ENCODE peak calls at places on chromosomes 3 and 15, in seven cellular contexts. T is fibroblast of pulmonary artery; M is foreskin fibroblast; O is NCI-H1694 treated with DMSO at 0.1 percent for 48 hours; A is activated CD4-positive, alpha-beta T cell treated with anti-CD3 and anti-CD28 coated beads for 4 hours; L is GM03348; F is stimulated activated CD4-positive, alpha-beta T cell treated with anti-CD3 and anti-CD28 coated beads, Interleukin-2, amount 100 ng/mL, for 48 hours. U is an unnamed sample.
A peak's percentile ranks its signal among the peaks of the same experiment; 100 is the strongest.

GRCh38 chr3:57100046-57100695 is 39.7 kb downstream of the SPATA12 start:
- DNase-seq in T (peak; percentile 86), M (peak; percentile 61), O (peak; percentile 30), A (peak; percentile 61), L (peak; percentile 79), F (peak; percentile 60), U (peak; percentile 38)

GRCh38 chr15:41791970-41792637 is 17.8 kb downstream of the MAPKBP1 start:
- DNase-seq in T (no peak), M (no peak), O (no peak), A (no peak), L (no peak), F (no peak), U (no peak)

GRCh38 chr15:32909431-32909830 is 191.6 kb downstream of the GREM1 start:
- DNase-seq in T (peak; percentile 58), M (peak; percentile 70), O (no peak), A (no peak), L (no peak), F (no peak), U (no peak)

GRCh38 chr15:39431371-39431770 is 149.5 kb upstream of the THBS1 start:
- DNase-seq in T (no peak), M (no peak), O (no peak), A (no peak), L (peak; percentile 22), F (no peak), U (no peak)

GRCh38 chr15:57784081-57784488 is 77.6 kb downstream of the POLR2M start:
- DNase-seq in T (peak; percentile 60), M (peak; percentile 51), O (no peak), A (no peak), L (peak; percentile 85), F (no peak), U (no peak)

GRCh38 chr3:96449341-96449740 is 365.1 kb upstream of the EPHA6 start:
- DNase-seq in T (no peak), M (no peak), O (no peak), A (no peak), L (no peak), F (no peak), U (no peak)

GRCh38 chr3:426056-426455 is 229.5 kb downstream of the CHL1 start:
- DNase-seq in T (no peak), M (no peak), O (no peak), A (no peak), L (no peak), F (no peak), U (no peak)

GRCh38 chr3:61420136-61420759 is 141.1 kb upstream of the PTPRG start:
- DNase-seq in T (no peak), M (no peak), O (no peak), A (no peak), L (no peak), F (no peak), U (no peak)

GRCh38 chr3:11035757-11036505 is 43.4 kb downstream of the SLC6A1 start:
- DNase-seq in T (no peak), M (no peak), O (no peak), A (no peak), L (no peak), F (no peak), U (no peak)

GRCh38 chr3:73229036-73229435 is 167.6 kb downstream of the EBLN2 start:
- DNase-seq in T (no peak), M (no peak), O (no peak), A (no peak), L (no peak), F (no peak), U (no peak)

GRCh38 chr3:47250309-47251060 is 32.1 kb downstream of the KIF9 start:
- DNase-seq in T (peak; percentile 49), M (peak; percentile 16), O (no peak), A (no peak), L (peak; percentile 43), F (no peak), U (no peak)

GRCh38 chr3:187628169-187628568 is 42.0 kb downstream of the SST start:
- DNase-seq in T (no peak), M (no peak), O (no peak), A (no peak), L (no peak), F (no peak), U (no peak)

GRCh38 chr3:54712539-54712938 is 215.3 kb downstream of the LRTM1 start:
- DNase-seq in T (peak; percentile 14), M (no peak), O (no peak), A (no peak), L (no peak), F (no peak), U (no peak)

GRCh38 chr15:66184936-66185790 is 68.4 kb downstream of the MEGF11 start:
- DNase-seq in T (peak; percentile 40), M (no peak), O (no peak), A (no peak), L (no peak), F (no peak), U (no peak)

GRCh38 chr3:101509276-101509675 is 3.7 kb downstream of the SENP7 start:
- DNase-seq in T (no peak), M (no peak), O (no peak), A (no peak), L (no peak), F (no peak), U (no peak)

GRCh38 chr3:196339044-196339443 is 856 bp upstream of the TM4SF19 start:
- DNase-seq in T (no peak), M (no peak), O (no peak), A (no peak), L (no peak), F (no peak), U (no peak)

GRCh38 chr3:18134386-18135082 is 290.6 kb downstream of the SATB1 start:
- DNase-seq in T (peak; percentile 75), M (peak; percentile 30), O (no peak), A (no peak), L (peak; percentile 48), F (no peak), U (no peak)

GRCh38 chr15:54082836-54083492 is 104.7 kb downstream of the UNC13C start:
- DNase-seq in T (peak; percentile 8), M (no peak), O (no peak), A (no peak), L (peak; percentile 17), F (no peak), U (no peak)

GRCh38 chr3:124976378-124976777 is 41.8 kb upstream of the MUC13 start:
- DNase-seq in T (no peak), M (no peak), O (no peak), A (no peak), L (no peak), F (no peak), U (no peak)

GRCh38 chr15:70741107-70741511 is 22.2 kb downstream of the UACA start:
- DNase-seq in T (peak; percentile 96), M (peak; percentile 82), O (no peak), A (no peak), L (peak; percentile 73), F (no peak), U (no peak)

GRCh38 chr3:101183151-101183550 is 137.2 kb downstream of the IMPG2 start:
- DNase-seq in T (no peak), M (no peak), O (no peak), A (no peak), L (no peak), F (no peak), U (no peak)

GRCh38 chr3:12895391-12896205 is 54.2 kb upstream of the RPL32 start:
- DNase-seq in T (no peak), M (no peak), O (no peak), A (no peak), L (no peak), F (no peak), U (no peak)

GRCh38 chr3:49164983-49165720 is 979 bp downstream of the CCDC71 start:
- DNase-seq in T (no peak), M (no peak), O (no peak), A (no peak), L (no peak), F (no peak), U (no peak)

GRCh38 chr3:99842826-99843589 is 25.3 kb downstream of the CMSS1 start:
- DNase-seq in T (peak; percentile 78), M (peak; percentile 42), O (peak; percentile 68), A (no peak), L (peak; percentile 60), F (no peak), U (no peak)

GRCh38 chr15:73982251-73982962 is 9.7 kb downstream of the STOML1 start:
- DNase-seq in T (peak; percentile 89), M (peak; percentile 95), O (peak; percentile 8), A (peak; percentile 18), L (peak; percentile 89), F (no peak), U (no peak)

GRCh38 chr3:123694377-123695147 is 109.7 kb upstream of the HACD2 start:
- DNase-seq in T (no peak), M (no peak), O (no peak), A (no peak), L (no peak), F (no peak), U (no peak)

GRCh38 chr15:58958811-58959210 is 25.3 kb upstream of the SLTM start:
- DNase-seq in T (no peak), M (no peak), O (no peak), A (no peak), L (no peak), F (no peak), U (no peak)

GRCh38 chr3:22732641-22733040 is 470.5 kb upstream of the UBE2E2 start:
- DNase-seq in T (no peak), M (no peak), O (no peak), A (no peak), L (no peak), F (no peak), U (no peak)

GRCh38 chr15:63118854-63119253 is 2.8 kb upstream of the LACTB start:
- DNase-seq in T (no peak), M (no peak), O (no peak), A (no peak), L (no peak), F (no peak), U (no peak)

GRCh38 chr15:60137711-60138396 is 133.7 kb downstream of the FOXB1 start:
- DNase-seq in T (peak; percentile 29), M (peak; percentile 46), O (no peak), A (no peak), L (peak; percentile 27), F (no peak), U (no peak)

GRCh38 chr3:51975857-51976549 is 1.1 kb downstream of the ABHD14A start:
- DNase-seq in T (peak; percentile 59), M (peak; percentile 64), O (no peak), A (no peak), L (peak; percentile 59), F (no peak), U (no peak)

GRCh38 chr3:58508437-58508836 is 16.5 kb downstream of the KCTD6 start:
- DNase-seq in T (no peak), M (no peak), O (no peak), A (no peak), L (no peak), F (no peak), U (no peak)

GRCh38 chr3:115401298-115401697 is 222.0 kb upstream of the GAP43 start:
- DNase-seq in T (peak; percentile 91), M (peak; percentile 81), O (no peak), A (no peak), L (peak; percentile 57), F (no peak), U (no peak)

GRCh38 chr3:175608351-175608750 is 749.2 kb downstream of the NAALADL2 start:
- DNase-seq in T (no peak), M (no peak), O (no peak), A (no peak), L (no peak), F (no peak), U (no peak)

GRCh38 chr3:176994876-176995781 is 202.2 kb downstream of the TBL1XR1 start:
- DNase-seq in T (no peak), M (no peak), O (no peak), A (no peak), L (no peak), F (no peak), U (no peak)

GRCh38 chr3:56357266-56357665 is 111.0 kb downstream of the ERC2 start:
- DNase-seq in T (no peak), M (no peak), O (no peak), A (no peak), L (no peak), F (no peak), U (no peak)

GRCh38 chr3:126179825-126180476 is 435 bp downstream of the ALDH1L1 start:
- DNase-seq in T (peak; percentile 9), M (no peak), O (no peak), A (no peak), L (no peak), F (no peak), U (no peak)

U was measured in GM12892.